ENCODE peak calls at places on chromosomes 3 and 15, in nine cellular contexts. N is SW480; Z is tibial nerve; I is A172; M is hippocampal formation; K is transverse colon; Y is cardiac fibroblast; C is activated CD4-positive, alpha-beta T cell treated with anti-CD3 and anti-CD28 coated beads, Interleukin-2, amount 10 ng/mL, durations not matched to agents 7 days and 5 days; D is HT-29. F is an unnamed sample.

GRCh38 chr3:136078421-136079364 is 113.2 kb downstream of the PPP2R3A start:
- DNase-seq in C (no peak), M (peak; percentile 64), N (peak; percentile 48), D (peak; percentile 62), I (peak; percentile 26), K (no peak), Y (peak; percentile 66), Z (no peak), F (peak; percentile 50)

GRCh38 chr15:82045179-82045891 is 483 bp downstream of the MEX3B start:
- DNase-seq in Y (peak; percentile 60), C (peak; percentile 16), N (peak; percentile 36), K (peak; percentile 20), D (peak; percentile 30), M (peak; percentile 22), Z (peak; percentile 22), I (peak; percentile 14), F (peak; percentile 28)

GRCh38 chr3:5188419-5189405 is 1.2 kb downstream of the EDEM1 start:
- DNase-seq in Y (peak; percentile 55), C (peak; percentile 63), K (peak; percentile 46), D (peak; percentile 39), M (no peak), N (peak; percentile 44), I (peak; percentile 18), Z (no peak), F (peak; percentile 51)

GRCh38 chr15:70528270-70528706 is 235.1 kb downstream of the UACA start:
- DNase-seq in Y (no peak), Z (no peak), N (peak; percentile 96), K (peak; percentile 50), I (peak; percentile 23), M (no peak), D (peak; percentile 85), C (peak; percentile 82), F (no peak)

GRCh38 chr3:178067721-178068120 is 468.5 kb upstream of the KCNMB2 start:
- DNase-seq in I (no peak), D (no peak), N (no peak), Y (no peak), K (no peak), M (no peak), Z (no peak), C (no peak), F (no peak)

GRCh38 chr15:33067456-33067855 is 127.1 kb downstream of the FMN1 start:
- DNase-seq in K (no peak), M (no peak), Y (no peak), I (peak; percentile 45), Z (no peak), D (no peak), N (no peak), C (no peak), F (no peak)

GRCh38 chr15:100986158-100986896 is 67.2 kb downstream of the LRRK1 start:
- DNase-seq in Z (no peak), D (peak; percentile 68), Y (no peak), K (peak; percentile 77), N (peak; percentile 50), M (no peak), I (no peak), C (no peak), F (peak; percentile 15)

GRCh38 chr3:197942956-197943556 is 6.9 kb upstream of the RPL35A start:
- DNase-seq in K (no peak), C (peak; percentile 55), M (no peak), I (peak; percentile 47), D (peak; percentile 77), Z (no peak), N (peak; percentile 61), Y (peak; percentile 70), F (peak; percentile 76)

GRCh38 chr15:70401709-70402108 is 304.0 kb upstream of the TLE3 start:
- DNase-seq in D (no peak), C (no peak), K (no peak), N (no peak), Z (no peak), Y (no peak), M (no peak), I (no peak), F (no peak)

GRCh38 chr3:37526511-37526910 is 335.2 kb upstream of the CTDSPL start:
- DNase-seq in Y (peak; percentile 23), K (peak; percentile 14), D (no peak), M (no peak), C (no peak), Z (no peak), I (no peak), N (no peak), F (no peak)

GRCh38 chr3:168117059-168117458 is 21.3 kb upstream of the GOLIM4 start:
- DNase-seq in Y (peak; percentile 56), N (no peak), I (no peak), C (no peak), Z (no peak), D (no peak), M (no peak), K (no peak), F (no peak)

GRCh38 chr3:63976166-63976861 is 47.0 kb downstream of the PSMD6 start:
- DNase-seq in D (no peak), I (peak; percentile 51), K (no peak), M (no peak), Y (peak; percentile 99), C (no peak), N (peak; percentile 38), Z (no peak), F (no peak)

GRCh38 chr15:66264853-66265252 is 11.3 kb upstream of the MEGF11 start:
- DNase-seq in I (no peak), D (no peak), M (no peak), Z (no peak), Y (no peak), K (no peak), C (no peak), N (no peak), F (no peak)

GRCh38 chr15:41564286-41564959 is 5.4 kb downstream of the TYRO3 start:
- DNase-seq in Z (no peak), D (no peak), K (no peak), I (peak; percentile 22), N (no peak), C (no peak), Y (no peak), M (peak; percentile 40), F (peak; percentile 48)

GRCh38 chr3:186209810-186210752 is 101.2 kb upstream of the ETV5 start:
- DNase-seq in M (peak; percentile 93), N (peak; percentile 93), C (no peak), Z (peak; percentile 35), I (peak; percentile 90), Y (peak; percentile 77), K (peak; percentile 32), D (peak; percentile 32), F (peak; percentile 87)

GRCh38 chr15:90225504-90226234 is 8.1 kb downstream of the CIB1 start:
- DNase-seq in K (no peak), M (no peak), I (no peak), D (no peak), Y (no peak), N (no peak), Z (no peak), C (no peak), F (no peak)

GRCh38 chr15:84598993-84599392 is 1.8 kb upstream of the ZSCAN2 start:
- DNase-seq in K (peak; percentile 40), M (peak; percentile 66), D (peak; percentile 75), C (peak; percentile 26), Z (no peak), I (peak; percentile 48), N (peak; percentile 58), Y (peak; percentile 73), F (peak; percentile 80)

GRCh38 chr15:76006136-76006778 is 6.0 kb downstream of the NRG4 start:
- DNase-seq in I (peak; percentile 5), C (no peak), K (no peak), D (no peak), M (no peak), Z (no peak), N (no peak), Y (peak; percentile 32), F (peak; percentile 55)

GRCh38 chr3:16515885-16516420 is 2.5 kb upstream of the RFTN1 start:
- DNase-seq in M (no peak), K (no peak), N (no peak), I (no peak), Y (no peak), Z (no peak), C (no peak), D (no peak), F (no peak)

GRCh38 chr3:138625707-138626365 is 17.3 kb downstream of the FAIM start:
- DNase-seq in D (no peak), N (peak; percentile 28), K (no peak), C (no peak), I (peak; percentile 68), Y (peak; percentile 45), M (no peak), Z (no peak), F (no peak)

GRCh38 chr15:88938802-88939485 is 25.8 kb upstream of the MFGE8 start:
- DNase-seq in Z (no peak), M (no peak), N (no peak), Y (peak; percentile 41), I (no peak), D (no peak), K (no peak), C (no peak), F (no peak)

GRCh38 chr15:67409175-67409574 is 111.8 kb upstream of the C15orf61 start:
- DNase-seq in C (no peak), Y (no peak), N (no peak), D (no peak), Z (no peak), I (no peak), K (no peak), M (no peak), F (no peak)

GRCh38 chr3:156648086-156648485 is 26.3 kb upstream of the TIPARP start:
- DNase-seq in N (no peak), D (no peak), M (no peak), K (no peak), I (no peak), Y (peak; percentile 90), C (no peak), Z (no peak), F (no peak)

GRCh38 chr3:125125822-125126245 is 70.0 kb upstream of the HEG1 start:
- DNase-seq in M (no peak), Y (peak; percentile 85), N (no peak), K (no peak), D (no peak), C (peak; percentile 29), Z (no peak), I (peak; percentile 100), F (no peak)

GRCh38 chr3:82217571-82217970 is 456.1 kb upstream of the GBE1 start:
- DNase-seq in M (no peak), K (no peak), Z (no peak), N (no peak), C (no peak), I (no peak), Y (no peak), D (no peak), F (no peak)